ENCODE peak calls at places on chromosomes 11 and 22, in nine cellular contexts. R is lower leg skin, Q is uterus, V is esophagus muscularis mucosa, X is endothelial cell of umbilical vein, J is ovary, E is body of pancreas, T is adrenal gland, U is spleen. L is an unnamed sample.

GRCh38 chr22:40023226-40023925 is 28.6 kb downstream of the FAM83F start:
- DNase-seq in R (no peak), Q (no peak), V (no peak), X (no peak), J (no peak), E (no peak), T (no peak), U (peak), L (no peak)

GRCh38 chr22:37313376-37314314 is 31.3 kb downstream of the CYTH4 start:
- DNase-seq in R (no peak), Q (no peak), V (no peak), X (no peak), J (no peak), E (no peak), T (no peak), U (peak), L (no peak)

GRCh38 chr11:73931039-73931645 is 19.7 kb upstream of the DNAJB13 start:
- DNase-seq in R (no peak), Q (no peak), V (no peak), X (peak), J (no peak), E (peak), T (peak), U (no peak), L (no peak)

GRCh38 chr22:23127055-23127756 is 14.6 kb downstream of the RSPH14 start:
- DNase-seq in R (no peak), Q (no peak), V (no peak), X (no peak), J (no peak), E (no peak), T (no peak), U (no peak), L (no peak)

GRCh38 chr11:17224727-17225126 is 16.9 kb upstream of the PIK3C2A start:
- DNase-seq in R (no peak), Q (no peak), V (no peak), X (peak), J (no peak), E (no peak), T (no peak), U (no peak), L (no peak)

GRCh38 chr11:129418039-129418438 is 42.4 kb downstream of the BARX2 start:
- DNase-seq in R (no peak), Q (no peak), V (no peak), X (no peak), J (no peak), E (no peak), T (no peak), U (no peak), L (peak)

GRCh38 chr11:124717421-124717785 is 22.3 kb upstream of the NRGN start:
- DNase-seq in R (no peak), Q (no peak), V (no peak), X (no peak), J (no peak), E (no peak), T (no peak), U (no peak), L (no peak)

GRCh38 chr11:76214968-76215548 is 8.8 kb upstream of the WNT11 start:
- DNase-seq in R (no peak), Q (no peak), V (no peak), X (no peak), J (no peak), E (no peak), T (no peak), U (no peak), L (no peak)

GRCh38 chr11:123145220-123145619 is 49.8 kb downstream of the CLMP start:
- DNase-seq in R (no peak), Q (no peak), V (no peak), X (peak), J (peak), E (peak), T (peak), U (no peak), L (no peak)

GRCh38 chr11:71202598-71202944 is 49.8 kb downstream of the SHANK2 start:
- DNase-seq in R (no peak), Q (no peak), V (no peak), X (no peak), J (no peak), E (no peak), T (no peak), U (no peak), L (no peak)

GRCh38 chr11:119933164-119933563 is 204.2 kb upstream of the NECTIN1 start:
- DNase-seq in R (no peak), Q (no peak), V (no peak), X (no peak), J (no peak), E (no peak), T (no peak), U (no peak), L (no peak)

GRCh38 chr11:556175-556699 is 4.3 kb downstream of the LMNTD2 start:
- DNase-seq in R (no peak), Q (no peak), V (no peak), X (no peak), J (no peak), E (no peak), T (no peak), U (no peak), L (no peak)

GRCh38 chr11:88552377-88553029 is 215.0 kb upstream of the CTSC start:
- DNase-seq in R (peak), Q (no peak), V (no peak), X (no peak), J (no peak), E (peak), T (peak), U (peak), L (peak)

GRCh38 chr11:66068154-66068821 is 1.8 kb upstream of the PACS1 start:
- DNase-seq in R (peak), Q (peak), V (no peak), X (peak), J (peak), E (peak), T (peak), U (peak), L (peak)

GRCh38 chr11:78645226-78646202 is 70.8 kb upstream of the NARS2 start:
- DNase-seq in R (peak), Q (peak), V (peak), X (peak), J (peak), E (peak), T (peak), U (peak), L (peak)

GRCh38 chr11:117621226-117621625 is 175.8 kb downstream of the DSCAML1 start:
- DNase-seq in R (no peak), Q (no peak), V (no peak), X (peak), J (no peak), E (no peak), T (no peak), U (no peak), L (no peak)

GRCh38 chr11:35714882-35715612 is 52.5 kb downstream of the TRIM44 start:
- DNase-seq in R (no peak), Q (no peak), V (no peak), X (no peak), J (no peak), E (no peak), T (no peak), U (no peak), L (no peak)

GRCh38 chr11:127059286-127060200 is 59.0 kb upstream of the KIRREL3 start:
- DNase-seq in R (peak), Q (no peak), V (no peak), X (no peak), J (no peak), E (no peak), T (no peak), U (no peak), L (no peak)

GRCh38 chr22:21681566-21682370 is 16.0 kb downstream of the PPIL2 start:
- DNase-seq in R (no peak), Q (no peak), V (no peak), X (no peak), J (no peak), E (no peak), T (no peak), U (no peak), L (no peak)

GRCh38 chr22:26134654-26135330 is 34.5 kb upstream of the SEZ6L start:
- DNase-seq in R (no peak), Q (no peak), V (peak), X (no peak), J (no peak), E (no peak), T (no peak), U (no peak), L (no peak)

GRCh38 chr11:117334896-117335295 is 7.2 kb downstream of the CEP164 start:
- DNase-seq in R (no peak), Q (no peak), V (no peak), X (no peak), J (no peak), E (no peak), T (no peak), U (peak), L (no peak)

GRCh38 chr11:126997641-126998040 is 2.9 kb downstream of the KIRREL3 start:
- DNase-seq in R (peak), Q (no peak), V (no peak), X (no peak), J (no peak), E (no peak), T (no peak), U (no peak), L (no peak)

GRCh38 chr22:35134637-35135036 is 68.7 kb downstream of the ISX start:
- DNase-seq in R (no peak), Q (no peak), V (no peak), X (no peak), J (no peak), E (no peak), T (no peak), U (no peak), L (no peak)

GRCh38 chr11:27227744-27228143 is 135.3 kb downstream of the CCDC34 start:
- DNase-seq in R (no peak), Q (no peak), V (no peak), X (no peak), J (no peak), E (no peak), T (no peak), U (no peak), L (no peak)

GRCh38 chr11:27290261-27290660 is 72.8 kb downstream of the CCDC34 start:
- DNase-seq in R (no peak), Q (no peak), V (no peak), X (no peak), J (no peak), E (no peak), T (no peak), U (no peak), L (no peak)

GRCh38 chr11:61715877-61716276 is 35.7 kb downstream of the DAGLA start:
- DNase-seq in R (no peak), Q (no peak), V (no peak), X (no peak), J (no peak), E (no peak), T (no peak), U (no peak), L (no peak)

GRCh38 chr11:119673389-119674336 is 55.3 kb downstream of the NECTIN1 start:
- DNase-seq in R (no peak), Q (no peak), V (no peak), X (no peak), J (no peak), E (no peak), T (peak), U (peak), L (peak)

GRCh38 chr22:39534591-39535301 is 2.2 kb upstream of the RPS19BP1 start:
- DNase-seq in R (peak), Q (peak), V (peak), X (peak), J (peak), E (peak), T (peak), U (peak), L (peak)

GRCh38 chr11:47212938-47213337 is 1.8 kb upstream of the DDB2 start:
- DNase-seq in R (no peak), Q (no peak), V (no peak), X (no peak), J (no peak), E (peak), T (no peak), U (no peak), L (no peak)

GRCh38 chr22:42651134-42651533 is 1.9 kb upstream of the CYB5R3 start:
- DNase-seq in R (no peak), Q (no peak), V (no peak), X (no peak), J (no peak), E (no peak), T (no peak), U (no peak), L (no peak)

GRCh38 chr11:75246673-75247350 is 6.2 kb downstream of the TPBGL start:
- DNase-seq in R (peak), Q (no peak), V (no peak), X (no peak), J (no peak), E (no peak), T (no peak), U (peak), L (no peak)

GRCh38 chr11:43870981-43871550 is 9.6 kb upstream of the ALKBH3 start:
- DNase-seq in R (no peak), Q (no peak), V (no peak), X (no peak), J (no peak), E (no peak), T (no peak), U (no peak), L (no peak)

GRCh38 chr11:47348859-47349258 is 3.6 kb downstream of the MYBPC3 start:
- DNase-seq in R (no peak), Q (no peak), V (no peak), X (no peak), J (no peak), E (no peak), T (peak), U (no peak), L (no peak)

GRCh38 chr22:19599626-19600243 is 75.5 kb upstream of the CLDN5 start:
- DNase-seq in R (no peak), Q (no peak), V (no peak), X (no peak), J (no peak), E (no peak), T (no peak), U (no peak), L (no peak)

GRCh38 chr22:28950567-28951411 is 67.4 kb downstream of the ZNRF3 start:
- DNase-seq in R (peak), Q (no peak), V (no peak), X (no peak), J (no peak), E (no peak), T (no peak), U (no peak), L (no peak)

GRCh38 chr11:60658409-60658808 is 41.0 kb upstream of the MS4A8 start:
- DNase-seq in R (no peak), Q (no peak), V (no peak), X (no peak), J (no peak), E (peak), T (no peak), U (no peak), L (no peak)

GRCh38 chr22:31122532-31123291 is at the start of gene INPP5J:
- DNase-seq in R (no peak), Q (peak), V (no peak), X (no peak), J (peak), E (peak), T (peak), U (peak), L (no peak)
- TF ChIP-seq POLR2A in R (no peak), Q (no peak), V (no peak), X (no peak), J (no peak), E (peak), T (no peak), U (no peak), L (no peak)

GRCh38 chr11:5288912-5289525 is 12.7 kb downstream of the OR51B4 start:
- DNase-seq in R (no peak), Q (no peak), V (no peak), X (no peak), J (no peak), E (no peak), T (no peak), U (no peak), L (no peak)

GRCh38 chr11:5288108-5288911 is 13.4 kb downstream of the OR51B4 start:
- DNase-seq in R (no peak), Q (no peak), V (no peak), X (no peak), J (no peak), E (no peak), T (no peak), U (no peak), L (no peak)

GRCh38 chr11:5289696-5290095 is 12.1 kb downstream of the OR51B4 start:
- DNase-seq in R (no peak), Q (no peak), V (no peak), X (no peak), J (no peak), E (no peak), T (no peak), U (no peak), L (no peak)

GRCh38 chr11:5293028-5293427 is 8.7 kb downstream of the OR51B4 start:
- DNase-seq in R (no peak), Q (no peak), V (no peak), X (no peak), J (no peak), E (no peak), T (no peak), U (no peak), L (no peak)

DNA sequence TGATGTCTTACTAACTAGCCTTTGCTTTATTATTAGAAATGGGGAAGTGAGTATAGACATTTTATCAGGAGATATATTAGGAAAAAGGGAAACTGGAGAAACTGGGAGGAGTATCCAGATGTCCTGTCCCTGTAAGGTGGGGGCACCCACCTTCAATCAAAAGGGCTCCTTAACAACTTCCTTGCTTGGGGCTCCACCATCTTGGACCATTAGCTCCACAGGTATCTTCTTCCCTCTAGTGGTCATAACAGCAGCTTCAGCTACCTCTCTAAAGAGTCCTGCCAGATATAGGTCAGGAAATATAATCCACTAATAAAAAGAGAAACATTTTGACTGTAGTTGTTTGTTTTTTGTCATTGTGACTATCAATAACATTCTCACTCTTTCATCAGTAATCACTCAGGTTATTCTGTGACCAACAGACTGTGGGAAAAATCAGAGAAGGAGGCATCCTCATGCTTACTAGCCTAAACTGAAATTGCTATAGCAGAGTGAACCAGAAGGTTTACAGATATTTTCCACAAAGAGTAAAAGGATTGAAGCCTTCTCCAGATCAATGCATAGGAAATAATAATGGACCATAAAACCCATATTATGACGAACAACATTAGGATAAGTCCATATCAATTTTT is 10.4 kb downstream of the OR51B4 start:
- DNase-seq in R (no peak), Q (no peak), V (no peak), X (peak), J (no peak), E (no peak), T (no peak), U (no peak), L (peak)
- TF ChIP-seq POLR2A in R (no peak), Q (no peak), V (no peak), X (no peak), J (no peak), E (no peak), T (no peak), U (no peak), L (no peak)

GRCh38 chr11:34502949-34503348 is 10.6 kb downstream of the ELF5 start:
- DNase-seq in R (peak), Q (no peak), V (no peak), X (no peak), J (no peak), E (no peak), T (no peak), U (no peak), L (no peak)
- TF ChIP-seq POLR2A in R (no peak), Q (no peak), V (no peak), X (no peak), J (no peak), E (no peak), T (no peak), U (no peak), L (no peak)

DNA sequence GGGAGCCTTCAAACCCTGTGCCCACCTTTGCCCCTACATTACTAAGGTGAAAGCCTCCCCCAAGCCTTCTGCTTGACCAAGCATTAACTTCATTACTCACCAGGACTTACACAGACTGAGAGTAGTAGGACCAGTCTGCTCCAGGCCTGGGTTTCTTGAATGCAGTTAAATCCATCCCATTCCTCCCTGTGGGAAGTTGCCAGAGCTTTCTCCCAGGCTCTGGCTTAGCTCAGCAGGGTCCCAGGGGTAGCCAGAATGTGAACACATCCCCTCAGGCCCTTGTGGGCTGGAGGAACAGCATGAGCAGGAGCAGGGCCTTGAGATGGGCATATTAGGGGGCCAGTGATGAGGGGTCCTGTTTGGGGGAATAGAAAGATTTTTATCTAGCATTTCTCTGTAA is 59.9 kb downstream of the RRM1 start:
- DNase-seq in R (no peak), Q (no peak), V (no peak), X (no peak), J (no peak), E (no peak), T (no peak), U (no peak), L (no peak)
- TF ChIP-seq POLR2A in R (no peak), Q (no peak), V (no peak), X (no peak), J (no peak), E (no peak), T (no peak), U (no peak), L (no peak)

GRCh38 chr11:95790933-95791247 is 592 bp downstream of the CEP57 start:
- DNase-seq in R (peak), Q (peak), V (no peak), X (peak), J (peak), E (peak), T (peak), U (no peak), L (no peak)
- TF ChIP-seq POLR2A in R (no peak), Q (no peak), V (no peak), X (no peak), J (no peak), E (peak), T (no peak), U (no peak), L (no peak)

DNA sequence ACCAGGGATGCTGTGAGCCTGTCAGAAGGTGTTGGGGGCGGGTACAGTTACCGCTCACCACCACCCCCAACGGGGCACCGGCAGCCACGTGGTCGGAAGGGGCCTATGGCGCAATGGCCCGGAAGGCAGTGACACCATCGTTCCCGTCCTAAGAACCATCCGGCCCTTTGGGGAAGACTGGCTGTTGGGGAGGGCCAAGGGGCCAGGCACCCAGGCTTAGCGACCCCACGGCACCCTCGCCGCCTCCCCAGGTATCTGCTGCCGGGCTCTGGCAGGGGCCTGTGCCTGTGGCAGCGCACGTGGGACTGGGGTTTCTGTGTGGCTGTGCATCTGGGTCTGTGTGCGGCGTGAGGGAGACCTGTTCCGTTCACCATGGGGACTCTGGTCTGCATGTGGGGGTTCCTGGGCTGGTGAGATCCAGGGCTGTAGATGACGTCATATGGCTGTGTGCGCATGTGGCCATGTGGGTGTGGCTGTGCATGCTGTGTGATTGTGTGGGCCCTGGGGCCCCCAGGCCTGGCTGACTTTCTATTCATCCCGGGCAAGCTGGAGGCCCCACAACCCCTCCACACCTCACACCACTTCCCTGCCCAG is 703 bp downstream of the OSM start:
- DNase-seq in R (no peak), Q (no peak), V (no peak), X (no peak), J (no peak), E (no peak), T (peak), U (peak), L (peak)
- TF ChIP-seq POLR2A in R (no peak), Q (no peak), V (no peak), X (no peak), J (no peak), E (peak), T (peak), U (peak), L (peak)

GRCh38 chr11:107249054-107249453 is 208.6 kb downstream of the CWF19L2 start:
- DNase-seq in R (no peak), Q (no peak), V (no peak), X (no peak), J (no peak), E (no peak), T (no peak), U (no peak), L (no peak)
- TF ChIP-seq POLR2A in R (no peak), Q (no peak), V (no peak), X (no peak), J (no peak), E (no peak), T (no peak), U (no peak), L (no peak)

GRCh38 chr11:64271339-64272132 is 12.9 kb downstream of the BAD start:
- DNase-seq in R (peak), Q (peak), V (peak), X (peak), J (peak), E (peak), T (peak), U (peak), L (peak)
- TF ChIP-seq POLR2A in R (no peak), Q (no peak), V (peak), X (peak), J (peak), E (peak), T (peak), U (no peak), L (peak)